ENCODE peak calls at places on chromosome 17, in eight cellular contexts. K, N, C, J, E, S, A and R are unnamed samples.

GRCh38 chr17:78875738-78876597 is 27.0 kb downstream of the CEP295NL start:
- DNase-seq in E (no peak), N (no peak), J (no peak), S (no peak), C (peak), A (peak), K (no peak), R (no peak)

GRCh38 chr17:58263773-58264172 is 17.0 kb downstream of the MPO start:
- DNase-seq in K (no peak), J (no peak), S (no peak), E (no peak), N (no peak), A (no peak), C (no peak), R (no peak)

GRCh38 chr17:65001409-65002045 is 55.0 kb downstream of the GNA13 start:
- DNase-seq in K (no peak), S (no peak), E (no peak), N (no peak), J (no peak), C (no peak), A (no peak), R (no peak)

GRCh38 chr17:75753193-75753513 is 11.8 kb downstream of the GALK1 start:
- DNase-seq in J (no peak), K (no peak), E (no peak), C (no peak), A (no peak), S (no peak), N (no peak), R (no peak)

GRCh38 chr17:81954131-81955057 is 6.6 kb downstream of the NOTUM start:
- DNase-seq in A (no peak), K (no peak), E (no peak), J (no peak), N (no peak), S (no peak), C (no peak), R (no peak)

GRCh38 chr17:4740025-4740351 is 260 bp upstream of the CXCL16 start:
- DNase-seq in A (no peak), J (no peak), C (no peak), K (no peak), E (no peak), N (no peak), S (no peak), R (no peak)

GRCh38 chr17:32259596-32259995 is 6.0 kb upstream of the RHBDL3 start:
- DNase-seq in K (no peak), C (peak), J (no peak), N (no peak), A (no peak), E (no peak), S (no peak), R (no peak)

GRCh38 chr17:58284613-58285421 is 4.1 kb upstream of the MPO start:
- DNase-seq in A (no peak), J (no peak), E (no peak), C (no peak), K (no peak), N (no peak), S (no peak), R (no peak)

GRCh38 chr17:39868554-39868942 is 546 bp downstream of the ZPBP2 start:
- DNase-seq in N (no peak), A (no peak), K (no peak), E (no peak), S (no peak), C (no peak), J (no peak), R (no peak)

GRCh38 chr17:44213403-44214229 is 5.9 kb downstream of the UBTF start:
- DNase-seq in S (no peak), A (no peak), N (no peak), E (no peak), J (no peak), C (no peak), K (no peak), R (no peak)

GRCh38 chr17:74632597-74632996 is 9.1 kb upstream of the CD300E start:
- DNase-seq in J (no peak), K (no peak), C (no peak), N (no peak), E (no peak), A (no peak), S (no peak), R (no peak)

GRCh38 chr17:40307001-40307690 is 1.8 kb upstream of the RARA start:
- DNase-seq in K (no peak), J (no peak), A (no peak), S (no peak), C (peak), E (no peak), N (no peak), R (no peak)

GRCh38 chr17:21375757-21376584 is at the start of gene KCNJ12:
- DNase-seq in J (no peak), S (peak), K (peak), N (no peak), A (no peak), C (peak), E (peak), R (no peak)

GRCh38 chr17:42287305-42288077 is 807 bp upstream of the STAT5A start:
- DNase-seq in J (no peak), N (peak), K (peak), A (no peak), C (peak), E (no peak), S (peak), R (no peak)

GRCh38 chr17:64984181-64984580 is 64.9 kb upstream of the LRRC37A3 start:
- DNase-seq in E (no peak), C (no peak), N (no peak), S (no peak), A (no peak), J (no peak), K (no peak), R (no peak)

GRCh38 chr17:68613739-68614298 is 12.7 kb upstream of the FAM20A start:
- DNase-seq in S (no peak), C (peak), N (peak), K (no peak), J (peak), E (peak), A (no peak), R (peak)

GRCh38 chr17:64291268-64291851 is 28.3 kb upstream of the TEX2 start:
- DNase-seq in N (no peak), C (no peak), S (no peak), E (peak), J (no peak), A (peak), K (no peak), R (no peak)

GRCh38 chr17:13031718-13032350 is 14.0 kb upstream of the ELAC2 start:
- DNase-seq in E (peak), A (peak), S (peak), K (peak), J (peak), N (peak), C (peak), R (peak)

GRCh38 chr17:4499431-4500187 is 928 bp downstream of the SPNS2 start:
- DNase-seq in J (no peak), S (no peak), N (no peak), K (no peak), C (no peak), E (peak), A (peak), R (no peak)

GRCh38 chr17:45251931-45252330 is 10.0 kb downstream of the SPATA32 start:
- DNase-seq in J (no peak), E (no peak), K (no peak), S (no peak), N (no peak), A (no peak), C (no peak), R (no peak)

GRCh38 chr17:6430769-6431168 is 4.2 kb downstream of the AIPL1 start:
- DNase-seq in C (no peak), A (no peak), E (peak), N (no peak), K (no peak), J (no peak), S (no peak), R (no peak)

GRCh38 chr17:66514227-66514806 is 211.9 kb downstream of the PRKCA start:
- DNase-seq in A (no peak), S (no peak), N (no peak), C (no peak), J (no peak), E (no peak), K (no peak), R (no peak)

GRCh38 chr17:74603032-74603635 is 11.1 kb upstream of the CD300LD start:
- DNase-seq in J (no peak), A (no peak), E (no peak), N (no peak), S (no peak), K (no peak), C (no peak), R (no peak)

GRCh38 chr17:70006159-70006558 is 68.9 kb upstream of the KCNJ16 start:
- DNase-seq in A (no peak), J (no peak), S (no peak), E (no peak), C (peak), K (no peak), N (no peak), R (no peak)

GRCh38 chr17:39197380-39198185 is at the start of gene CACNB1:
- DNase-seq in S (peak), C (peak), N (peak), K (peak), J (no peak), E (peak), A (peak), R (no peak)

GRCh38 chr17:59357929-59358328 is 26.5 kb downstream of the YPEL2 start:
- DNase-seq in A (no peak), N (no peak), J (no peak), K (no peak), C (peak), E (no peak), S (no peak), R (no peak)

GRCh38 chr17:67675481-67675880 is 42.3 kb upstream of the NOL11 start:
- DNase-seq in N (no peak), C (no peak), J (no peak), A (no peak), S (no peak), E (no peak), K (no peak), R (no peak)

GRCh38 chr17:13626703-13627102 is 25.0 kb upstream of the HS3ST3A1 start:
- DNase-seq in J (peak), N (no peak), K (no peak), C (peak), S (no peak), A (no peak), E (no peak), R (no peak)

GRCh38 chr17:63349478-63350000 is 96.6 kb downstream of the CYB561 start:
- DNase-seq in C (peak), K (no peak), E (no peak), N (no peak), A (no peak), J (no peak), S (no peak), R (no peak)

GRCh38 chr17:38455288-38455915 is 27.1 kb downstream of the ARHGAP23 start:
- DNase-seq in K (no peak), A (no peak), C (no peak), J (no peak), N (no peak), E (no peak), S (no peak), R (no peak)

GRCh38 chr17:38619937-38620550 is 14.3 kb upstream of the SRCIN1 start:
- DNase-seq in K (no peak), J (no peak), E (no peak), S (no peak), A (no peak), C (no peak), N (no peak), R (no peak)

GRCh38 chr17:17840751-17841591 is 4.2 kb upstream of the SREBF1 start:
- DNase-seq in J (no peak), E (no peak), A (peak), K (no peak), N (no peak), S (no peak), C (peak), R (no peak)

GRCh38 chr17:41645371-41646063 is 21.1 kb upstream of the KRT17 start:
- DNase-seq in K (no peak), C (peak), A (peak), E (peak), J (no peak), N (no peak), S (no peak), R (no peak)

GRCh38 chr17:76124582-76125390 is 16.3 kb downstream of the FOXJ1 start:
- DNase-seq in K (no peak), S (no peak), E (peak), C (no peak), N (no peak), A (no peak), J (no peak), R (no peak)

GRCh38 chr17:82283208-82283749 is 9.8 kb upstream of the CSNK1D start:
- DNase-seq in J (no peak), C (peak), A (peak), K (no peak), N (no peak), S (no peak), E (peak), R (no peak)

GRCh38 chr17:63116228-63116627 is 150.2 kb downstream of the TANC2 start:
- DNase-seq in K (no peak), N (no peak), A (no peak), J (no peak), E (peak), S (no peak), C (no peak), R (no peak)

GRCh38 chr17:8001976-8002645 is at the start of gene GUCY2D:
- DNase-seq in A (no peak), N (no peak), S (no peak), C (no peak), K (peak), J (no peak), E (no peak), R (no peak)

GRCh38 chr17:12743046-12743445 is 46.3 kb upstream of the ARHGAP44 start:
- DNase-seq in A (no peak), C (no peak), E (no peak), S (no peak), K (no peak), N (no peak), J (no peak), R (no peak)

GRCh38 chr17:43940630-43941029 is 1.6 kb downstream of the PPY start:
- DNase-seq in J (peak), N (no peak), S (no peak), C (peak), E (peak), A (peak), K (no peak), R (no peak)

GRCh38 chr17:79974786-79975497 is 60.7 kb downstream of the TBC1D16 start:
- DNase-seq in E (peak), S (no peak), J (no peak), K (no peak), N (no peak), A (no peak), C (no peak), R (no peak)
- TF ChIP-seq CTCF in E (peak), S (peak), J (peak), K (no peak), N (peak), A (no peak), C (no peak), R (peak)

GRCh38 chr17:16516594-16517018 is 24.6 kb upstream of the LRRC75A start:
- DNase-seq in A (peak), K (no peak), S (no peak), E (peak), J (peak), C (peak), N (peak), R (no peak)
- H3K4me3 ChIP-seq in A (no peak), K (no peak), S (peak), E (peak), J (peak), C (peak), N (no peak), R (no peak)

DNA sequence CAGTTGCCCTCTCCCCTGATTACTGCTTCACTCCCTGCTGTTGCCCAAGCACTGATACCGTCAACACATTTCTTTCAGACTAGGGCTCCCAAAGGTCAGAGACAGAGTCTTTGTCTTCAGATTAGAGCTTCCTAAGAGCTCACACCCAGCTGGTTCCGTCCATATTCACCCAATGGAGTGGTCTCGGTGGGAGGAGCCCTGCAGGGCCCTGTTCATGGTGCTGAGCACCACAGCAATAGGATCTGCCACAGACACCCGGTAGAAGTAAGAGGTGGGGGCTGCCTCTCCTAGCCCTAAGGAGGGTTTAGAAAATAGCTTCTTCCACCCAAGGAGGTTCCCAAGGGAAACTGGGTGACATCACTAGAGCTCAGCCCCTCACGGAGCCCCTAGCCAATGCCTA is 128.3 kb downstream of the CCDC144A start:
- DNase-seq in E (no peak), J (no peak), C (no peak), K (no peak), S (no peak), A (no peak), N (no peak), R (no peak)
- TF ChIP-seq CTCF in E (no peak), J (no peak), C (no peak), K (no peak), S (no peak), A (no peak), N (no peak), R (no peak)

DNA sequence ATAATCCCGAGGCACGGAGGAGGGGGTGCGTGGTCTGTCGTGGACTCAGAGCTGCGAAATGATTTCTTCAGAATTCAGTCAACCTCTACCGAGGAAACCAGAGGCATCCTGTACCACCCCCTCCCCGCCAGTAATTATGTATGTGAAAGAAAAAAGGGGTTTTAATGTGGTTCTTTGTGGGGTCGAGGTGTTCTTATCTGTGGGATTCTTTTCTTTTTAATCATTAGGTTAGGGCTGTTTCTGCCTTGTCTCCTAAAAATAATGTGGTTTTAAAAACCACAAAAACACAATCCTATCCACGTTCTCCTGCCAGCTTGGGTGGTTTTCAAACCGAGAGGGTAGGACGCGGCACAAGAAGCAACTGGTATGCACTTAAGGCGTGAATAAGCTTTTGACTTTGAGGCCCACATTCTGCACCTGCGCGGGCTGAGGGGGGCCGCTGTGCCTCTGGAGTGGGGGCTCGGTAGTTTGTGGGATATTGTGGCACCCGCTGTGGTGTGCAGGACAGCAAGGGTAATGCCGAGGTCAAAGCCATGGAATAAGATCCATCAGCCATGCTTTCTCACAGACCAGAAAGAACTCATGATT is 1.0 kb downstream of the SLC47A1 start:
- DNase-seq in C (no peak), K (no peak), A (no peak), J (no peak), S (no peak), N (no peak), E (no peak), R (no peak)
- H3K4me3 ChIP-seq in C (no peak), K (no peak), A (peak), J (no peak), S (peak), N (peak), E (peak), R (no peak)

DNA sequence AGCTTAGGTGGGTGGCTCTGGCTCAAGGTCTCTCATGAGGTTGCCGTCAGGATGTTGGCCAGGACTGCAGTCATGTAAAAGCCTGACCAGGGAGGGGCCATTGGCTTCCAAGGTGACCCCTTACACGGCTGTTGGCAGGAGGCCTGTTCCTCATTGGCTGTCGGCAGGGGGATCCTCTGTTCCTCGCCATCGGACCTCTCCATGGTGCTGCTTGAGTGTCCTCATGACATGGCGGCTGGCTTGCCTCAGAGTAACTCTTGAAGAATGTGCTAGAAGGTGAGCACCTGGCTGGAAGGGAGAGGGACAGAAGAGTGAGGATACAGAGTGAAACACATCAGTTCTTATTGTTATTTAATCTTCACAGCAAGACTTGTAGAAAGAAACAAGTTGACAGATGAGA is 4.7 kb upstream of the RPRML start:
- DNase-seq in A (no peak), E (no peak), S (no peak), J (no peak), C (no peak), N (no peak), K (no peak), R (no peak)
- TF ChIP-seq CTCF in A (no peak), E (no peak), S (no peak), J (no peak), C (no peak), N (no peak), K (no peak), R (no peak)

DNA sequence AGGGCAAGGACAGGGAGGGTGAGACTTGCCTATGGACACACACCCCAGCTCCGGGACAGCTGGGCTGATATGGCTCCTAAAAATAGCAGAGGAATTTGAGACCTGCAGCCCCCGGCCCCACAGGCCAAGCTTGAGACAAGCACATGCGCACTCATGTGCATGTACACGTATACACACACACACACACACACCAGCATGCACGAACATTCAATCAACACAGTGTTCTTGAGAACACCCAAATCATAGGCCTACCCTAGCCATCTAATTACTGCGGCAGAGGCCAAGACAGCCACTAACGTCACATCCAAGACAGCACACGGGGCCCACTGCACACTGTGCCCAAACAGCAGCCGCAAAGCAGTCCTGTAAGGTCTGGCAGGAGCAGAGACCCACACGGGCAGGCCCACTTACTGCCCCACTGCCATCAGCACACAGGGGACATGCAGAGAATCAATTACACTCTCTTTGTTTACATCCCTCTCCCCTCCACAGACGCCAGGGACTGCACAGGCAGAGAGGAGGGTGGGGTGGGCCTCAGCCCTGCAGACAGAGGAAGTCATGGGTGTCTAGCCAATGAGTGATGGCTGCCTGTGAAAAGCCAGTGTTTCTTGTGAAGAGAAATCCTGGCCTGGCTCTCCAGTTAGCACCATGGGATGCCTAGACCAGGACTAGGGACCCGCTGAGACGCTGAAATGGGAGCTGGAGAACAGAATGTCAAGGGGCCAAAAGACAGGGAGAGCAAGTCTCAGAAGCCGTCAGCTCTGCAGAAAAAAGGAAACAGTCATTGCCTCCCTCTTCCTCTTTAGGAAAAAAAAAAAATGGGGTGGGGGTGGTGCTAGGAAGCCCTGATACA is 39.3 kb downstream of the MYO18A start:
- DNase-seq in J (no peak), A (no peak), C (no peak), K (no peak), S (no peak), N (no peak), E (no peak), R (no peak)
- H3K4me3 ChIP-seq in J (no peak), A (no peak), C (peak), K (peak), S (peak), N (peak), E (no peak), R (peak)

GRCh38 chr17:1931759-1932579 is 93.2 kb downstream of the RTN4RL1 start:
- DNase-seq in J (no peak), A (no peak), K (peak), N (peak), C (no peak), S (peak), E (no peak), R (no peak)
- TF ChIP-seq CTCF in J (no peak), A (no peak), K (no peak), N (no peak), C (no peak), S (no peak), E (no peak), R (no peak)